ENCODE peak calls at places on chromosome 11, in seven cellular contexts. S, V, L, H, Z, X and I are unnamed samples. For H3K79me1, the result is how much of the 10 kb centered on the place peaks cover.

GRCh38 chr11:11946180-11946579 is 62.2 kb downstream of the DKK3 start:
- DNase-seq in V (peak), Z (no peak), S (no peak), L (no peak), H (no peak), X (no peak), I (no peak)

GRCh38 chr11:1570001-1570453 is 2.0 kb downstream of the DUSP8 start:
- DNase-seq in X (no peak), S (no peak), Z (no peak), L (no peak), H (no peak), V (no peak), I (peak)

GRCh38 chr11:4459470-4459869 is 10.4 kb downstream of the OR52K2 start:
- DNase-seq in S (no peak), L (no peak), H (peak), X (no peak), V (no peak), Z (no peak), I (no peak)

GRCh38 chr11:81496566-81496965 is 1237.1 kb downstream of the FAM181B start:
- DNase-seq in S (no peak), H (no peak), L (no peak), Z (no peak), V (no peak), X (no peak), I (no peak)

GRCh38 chr11:102831128-102831708 is 12.2 kb downstream of the MMP3 start:
- DNase-seq in H (peak), Z (peak), S (no peak), L (no peak), V (peak), X (no peak), I (peak)

GRCh38 chr11:68925613-68926012 is 21.9 kb downstream of the IGHMBP2 start:
- DNase-seq in L (no peak), H (peak), S (no peak), V (no peak), X (no peak), Z (no peak), I (no peak)

GRCh38 chr11:3949132-3949531 is 93.7 kb downstream of the STIM1 start:
- DNase-seq in S (no peak), X (no peak), V (no peak), H (no peak), Z (no peak), L (no peak), I (no peak)

GRCh38 chr11:110366234-110366633 is 63.5 kb upstream of the FDX1 start:
- DNase-seq in S (no peak), Z (peak), V (peak), X (peak), L (no peak), H (no peak), I (no peak)

GRCh38 chr11:102007567-102008437 is 39.4 kb upstream of the CFAP300 start:
- DNase-seq in H (peak), L (peak), V (peak), X (peak), Z (peak), S (no peak), I (no peak)

GRCh38 chr11:63622318-63622717 is 8.1 kb upstream of the PLAAT3 start:
- DNase-seq in S (no peak), H (peak), Z (no peak), L (no peak), X (peak), V (no peak), I (no peak)

GRCh38 chr11:9855579-9856260 is 191.8 kb downstream of the SWAP70 start:
- DNase-seq in X (no peak), H (no peak), S (no peak), V (peak), L (no peak), Z (peak), I (no peak)

GRCh38 chr11:132296946-132297610 is 926.7 kb downstream of the NTM start:
- DNase-seq in X (no peak), L (no peak), Z (no peak), H (no peak), S (no peak), V (no peak), I (no peak)

GRCh38 chr11:83611616-83612015 is 325.4 kb upstream of the CCDC90B start:
- DNase-seq in S (no peak), L (no peak), X (no peak), H (no peak), Z (no peak), V (no peak), I (no peak)

GRCh38 chr11:47359586-47359985 is 7.1 kb upstream of the MYBPC3 start:
- DNase-seq in V (no peak), H (no peak), X (no peak), Z (no peak), S (no peak), L (no peak), I (no peak)

GRCh38 chr11:64131657-64132387 is 34.1 kb downstream of the MACROD1 start:
- DNase-seq in V (no peak), X (no peak), L (no peak), Z (no peak), S (no peak), H (peak), I (no peak)

GRCh38 chr11:10307411-10308207 is 2.7 kb downstream of the ADM start:
- DNase-seq in V (peak), L (peak), X (peak), S (no peak), H (peak), Z (peak), I (peak)

GRCh38 chr11:19561011-19561410 is 151.6 kb upstream of the NAV2 start:
- DNase-seq in Z (no peak), S (no peak), L (no peak), V (peak), H (no peak), X (no peak), I (no peak)

GRCh38 chr11:128848815-128849455 is 18.2 kb downstream of the KCNJ1 start:
- DNase-seq in V (peak), S (no peak), H (peak), X (peak), Z (peak), L (peak), I (peak)

GRCh38 chr11:10314199-10315072 is 9.6 kb downstream of the ADM start:
- DNase-seq in H (peak), S (no peak), X (peak), L (no peak), V (peak), Z (peak), I (peak)

GRCh38 chr11:22467741-22468140 is 129.6 kb downstream of the SLC17A6 start:
- DNase-seq in S (no peak), V (peak), H (no peak), L (no peak), Z (no peak), X (peak), I (no peak)

GRCh38 chr11:104206936-104207335 is 43.0 kb upstream of the PDGFD start:
- DNase-seq in V (no peak), S (no peak), Z (no peak), H (no peak), L (no peak), X (no peak), I (no peak)

GRCh38 chr11:62146476-62147200 is 22.8 kb downstream of the INCENP start:
- DNase-seq in H (no peak), V (no peak), L (no peak), X (no peak), Z (no peak), S (no peak), I (peak)

GRCh38 chr11:67287355-67288197 is 1.5 kb upstream of the ANKRD13D start:
- DNase-seq in X (no peak), H (no peak), Z (no peak), V (no peak), S (no peak), L (no peak), I (no peak)

GRCh38 chr11:95296165-95296564 is 65.2 kb upstream of the SESN3 start:
- DNase-seq in L (no peak), X (no peak), V (no peak), Z (no peak), H (no peak), S (no peak), I (no peak)

GRCh38 chr11:36289226-36289852 is at the start of gene COMMD9:
- DNase-seq in Z (peak), V (peak), S (peak), L (peak), X (peak), H (peak), I (peak)

GRCh38 chr11:130999992-131000770 is 83.9 kb upstream of the SNX19 start:
- DNase-seq in V (peak), Z (peak), S (no peak), X (peak), H (peak), L (no peak), I (no peak)

GRCh38 chr11:128210148-128210940 is 377.0 kb downstream of the ETS1 start:
- DNase-seq in H (peak), Z (peak), L (no peak), V (peak), S (peak), X (peak), I (peak)

GRCh38 chr11:73295996-73296318 is 12.1 kb upstream of the ARHGEF17 start:
- DNase-seq in H (no peak), S (no peak), X (no peak), Z (no peak), L (no peak), V (no peak), I (no peak)

GRCh38 chr11:21066030-21066429 is 396.6 kb downstream of the NELL1 start:
- DNase-seq in X (no peak), S (no peak), V (no peak), L (no peak), H (no peak), Z (no peak), I (no peak)

GRCh38 chr11:106959386-106959785 is 58.9 kb downstream of the GUCY1A2 start:
- DNase-seq in S (no peak), L (no peak), X (no peak), Z (no peak), H (no peak), V (no peak), I (no peak)

GRCh38 chr11:130513132-130513531 is 64.7 kb downstream of the ADAMTS15 start:
- DNase-seq in H (no peak), Z (peak), V (no peak), X (no peak), S (no peak), L (no peak), I (no peak)

GRCh38 chr11:2521681-2522630 is 77.1 kb downstream of the KCNQ1 start:
- DNase-seq in S (no peak), X (no peak), H (no peak), V (no peak), L (no peak), Z (no peak), I (peak)

GRCh38 chr11:86458294-86459001 is 83.8 kb downstream of the CCDC81 start:
- DNase-seq in H (no peak), S (no peak), V (no peak), L (no peak), X (no peak), Z (no peak), I (no peak)

GRCh38 chr11:82814379-82814778 is 80.7 kb upstream of the FAM181B start:
- DNase-seq in V (no peak), X (no peak), H (no peak), Z (no peak), S (no peak), L (peak), I (no peak)

GRCh38 chr11:46253258-46254134 is 24.0 kb upstream of the CREB3L1 start:
- DNase-seq in S (no peak), L (no peak), X (no peak), V (no peak), H (no peak), Z (no peak), I (peak)

GRCh38 chr11:32225491-32226285 is 134.8 kb downstream of the RCN1 start:
- DNase-seq in Z (no peak), X (no peak), V (no peak), S (no peak), H (no peak), L (no peak), I (no peak)

GRCh38 chr11:36463781-36464180 is 46.3 kb downstream of the TRAF6 start:
- DNase-seq in X (no peak), S (no peak), L (no peak), H (peak), Z (peak), V (peak), I (no peak)

GRCh38 chr11:45107051-45107450 is 39.4 kb upstream of the PRDM11 start:
- DNase-seq in V (no peak), S (no peak), Z (no peak), L (no peak), H (no peak), X (no peak), I (no peak)

GRCh38 chr11:70433526-70433925 is 35.2 kb downstream of the CTTN start:
- DNase-seq in V (no peak), X (no peak), Z (no peak), S (no peak), L (no peak), H (no peak), I (no peak)
- H4K8ac ChIP-seq in V (no peak), X (no peak), Z (no peak), S (no peak), L (no peak), H (no peak), I (no peak)

GRCh38 chr11:118907749-118908106 is 18.0 kb downstream of the BCL9L start:
- DNase-seq in X (no peak), V (no peak), H (peak), L (no peak), S (no peak), Z (no peak), I (peak)

GRCh38 chr11:118908264-118908663 is 17.5 kb downstream of the BCL9L start:
- DNase-seq in Z (no peak), V (no peak), L (no peak), X (no peak), S (no peak), H (no peak), I (no peak)

GRCh38 chr11:118910309-118911112 is 15.2 kb downstream of the BCL9L start:
- DNase-seq in X (peak), Z (peak), V (peak), H (peak), S (no peak), L (no peak), I (peak)

GRCh38 chr11:118909619-118910308 is 16.0 kb downstream of the BCL9L start:
- DNase-seq in S (no peak), Z (no peak), X (no peak), L (no peak), V (no peak), H (peak), I (peak)

GRCh38 chr11:118908931-118909618 is 16.7 kb downstream of the BCL9L start:
- DNase-seq in Z (peak), V (peak), S (no peak), X (no peak), H (peak), L (no peak), I (peak)
- H3K79me1 ChIP-seq in Z (under half), V (under half), S (under half), X (under half), H (under half), L (under half), I (under half)

GRCh38 chr11:40877256-40877655 is 582.2 kb downstream of the LRRC4C start:
- DNase-seq in X (peak), L (no peak), S (no peak), Z (no peak), V (no peak), H (peak), I (no peak)

GRCh38 chr11:40885257-40885947 is 574.0 kb downstream of the LRRC4C start:
- DNase-seq in L (no peak), X (no peak), S (no peak), Z (no peak), V (no peak), H (no peak), I (no peak)

GRCh38 chr11:40877981-40878380 is 581.5 kb downstream of the LRRC4C start:
- DNase-seq in Z (no peak), H (no peak), S (no peak), V (no peak), L (no peak), X (no peak), I (no peak)

GRCh38 chr11:40882301-40882700 is 577.2 kb downstream of the LRRC4C start:
- DNase-seq in V (no peak), Z (no peak), H (no peak), L (no peak), S (no peak), X (no peak), I (no peak)

DNA sequence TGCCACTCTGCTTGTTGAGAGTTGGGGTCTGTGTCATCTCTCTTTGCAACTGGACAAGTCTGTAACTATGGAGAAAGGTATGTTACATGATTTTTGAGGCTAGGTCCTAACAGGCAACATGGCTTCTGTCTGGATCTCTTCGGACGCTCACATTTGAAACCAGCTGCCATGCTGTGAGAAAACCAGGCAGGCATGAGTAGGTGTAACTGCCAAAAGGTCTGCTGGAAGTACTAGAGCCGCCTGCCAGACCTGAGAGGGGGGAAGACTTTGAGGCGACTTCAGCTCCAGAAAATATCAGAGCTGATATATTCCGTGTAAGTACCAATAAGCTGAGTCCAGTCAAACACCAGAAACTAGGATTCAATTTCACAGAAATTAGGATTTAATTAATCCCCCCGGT is 579.5 kb downstream of the LRRC4C start:
- DNase-seq in Z (no peak), S (no peak), H (no peak), X (no peak), L (no peak), V (no peak), I (no peak)
- H4K8ac ChIP-seq in Z (no peak), S (no peak), H (no peak), X (no peak), L (no peak), V (no peak), I (no peak)

GRCh38 chr11:111423250-111423615 is 44.2 kb upstream of the POU2AF1 start:
- DNase-seq in Z (no peak), V (no peak), L (no peak), H (no peak), S (no peak), X (no peak), I (no peak)
- H3K79me1 ChIP-seq in Z (under half), V (under half), L (under half), H (under half), S (under half), X (under half), I (under half)

GRCh38 chr11:34149786-34150185 is 44.4 kb downstream of the NAT10 start:
- DNase-seq in S (no peak), Z (peak), V (no peak), H (peak), X (peak), L (no peak), I (peak)
- H4K8ac ChIP-seq in S (no peak), Z (no peak), V (no peak), H (no peak), X (no peak), L (no peak), I (no peak)

GRCh38 chr11:17141156-17141555 is 63.7 kb upstream of the RPS13 start:
- DNase-seq in Z (no peak), S (no peak), H (no peak), X (no peak), V (no peak), L (no peak), I (no peak)
- H3K79me1 ChIP-seq in Z (under half), S (under half), H (under half), X (under half), V (under half), L (under half), I (under half)

GRCh38 chr11:77501748-77502147 is 27.9 kb upstream of the PAK1 start:
- DNase-seq in L (no peak), S (no peak), H (no peak), Z (no peak), X (no peak), V (no peak), I (no peak)
- H4K8ac ChIP-seq in L (no peak), S (no peak), H (no peak), Z (no peak), X (no peak), V (no peak), I (no peak)

GRCh38 chr11:77416357-77416756 is 57.5 kb downstream of the PAK1 start:
- DNase-seq in L (no peak), X (no peak), Z (no peak), H (no peak), S (no peak), V (no peak), I (no peak)

GRCh38 chr11:77411238-77411637 is 62.7 kb downstream of the PAK1 start:
- DNase-seq in V (peak), Z (peak), X (no peak), H (peak), L (no peak), S (no peak), I (no peak)

GRCh38 chr11:77411717-77412441 is 62.0 kb downstream of the PAK1 start:
- DNase-seq in S (peak), L (peak), Z (peak), X (peak), H (peak), V (peak), I (peak)

GRCh38 chr11:77412814-77413213 is 61.1 kb downstream of the PAK1 start:
- DNase-seq in L (no peak), X (no peak), V (no peak), Z (no peak), H (peak), S (no peak), I (no peak)

GRCh38 chr11:77413850-77414249 is 60.0 kb downstream of the PAK1 start:
- DNase-seq in V (no peak), H (peak), Z (no peak), L (no peak), S (no peak), X (no peak), I (peak)
- H3K79me1 ChIP-seq in V (under half), H (under half), Z (under half), L (under half), S (under half), X (under half), I (under half)